ENCODE peak calls at places on chromosomes 1 and 21, in seven cellular contexts. One of them, this sample, is unnamed.

GRCh38 chr21:22993822-22994574 is 1995.8 kb downstream of the NCAM2 start:
- DNase-seq in spleen: no peak
- DNase-seq in adrenal gland: no peak
- DNase-seq in esophagus muscularis mucosa: no peak
- DNase-seq in GM12891: no peak
- DNase-seq in A549: no peak
- DNase-seq in esophagus squamous epithelium: no peak
- DNase-seq in this sample: no peak

GRCh38 chr1:104072915-104073371 is 323.2 kb downstream of the AMY1C start:
- DNase-seq in spleen: peak
- DNase-seq in adrenal gland: no peak
- DNase-seq in esophagus muscularis mucosa: no peak
- DNase-seq in GM12891: no peak
- DNase-seq in A549: no peak
- DNase-seq in esophagus squamous epithelium: no peak
- DNase-seq in this sample: peak

GRCh38 chr1:44835738-44836675 is 7.0 kb downstream of the PTCH2 start:
- DNase-seq in spleen: peak
- DNase-seq in adrenal gland: peak
- DNase-seq in esophagus muscularis mucosa: no peak
- DNase-seq in GM12891: peak
- DNase-seq in A549: peak
- DNase-seq in esophagus squamous epithelium: no peak
- DNase-seq in this sample: peak

GRCh38 chr1:54107131-54107530 is 45.7 kb downstream of the CDCP2 start:
- DNase-seq in spleen: no peak
- DNase-seq in adrenal gland: no peak
- DNase-seq in esophagus muscularis mucosa: no peak
- DNase-seq in GM12891: no peak
- DNase-seq in A549: no peak
- DNase-seq in esophagus squamous epithelium: no peak
- DNase-seq in this sample: peak

GRCh38 chr1:56404561-56405030 is 174.8 kb downstream of the PLPP3 start:
- DNase-seq in spleen: no peak
- DNase-seq in adrenal gland: peak
- DNase-seq in esophagus muscularis mucosa: no peak
- DNase-seq in GM12891: no peak
- DNase-seq in A549: no peak
- DNase-seq in esophagus squamous epithelium: no peak
- DNase-seq in this sample: no peak

GRCh38 chr1:89532866-89533265 is 8.2 kb downstream of the LRRC8B start:
- DNase-seq in spleen: no peak
- DNase-seq in adrenal gland: no peak
- DNase-seq in esophagus muscularis mucosa: no peak
- DNase-seq in GM12891: no peak
- DNase-seq in A549: no peak
- DNase-seq in esophagus squamous epithelium: no peak
- DNase-seq in this sample: no peak

GRCh38 chr1:44227211-44227610 is 13.9 kb downstream of the DMAP1 start:
- DNase-seq in spleen: no peak
- DNase-seq in adrenal gland: no peak
- DNase-seq in esophagus muscularis mucosa: no peak
- DNase-seq in GM12891: no peak
- DNase-seq in A549: peak
- DNase-seq in esophagus squamous epithelium: no peak
- DNase-seq in this sample: peak

GRCh38 chr1:115036814-115037535 is 7.3 kb downstream of the TSHB start:
- DNase-seq in spleen: no peak
- DNase-seq in adrenal gland: no peak
- DNase-seq in esophagus muscularis mucosa: no peak
- DNase-seq in GM12891: no peak
- DNase-seq in A549: no peak
- DNase-seq in esophagus squamous epithelium: no peak
- DNase-seq in this sample: peak

GRCh38 chr1:182141040-182141439 is 79.5 kb upstream of the ZNF648 start:
- DNase-seq in spleen: no peak
- DNase-seq in adrenal gland: no peak
- DNase-seq in esophagus muscularis mucosa: no peak
- DNase-seq in GM12891: no peak
- DNase-seq in A549: no peak
- DNase-seq in esophagus squamous epithelium: no peak
- DNase-seq in this sample: no peak

GRCh38 chr1:17377325-17377953 is 5.4 kb downstream of the PADI6 start:
- DNase-seq in spleen: no peak
- DNase-seq in adrenal gland: no peak
- DNase-seq in esophagus muscularis mucosa: no peak
- DNase-seq in GM12891: no peak
- DNase-seq in A549: no peak
- DNase-seq in esophagus squamous epithelium: no peak
- DNase-seq in this sample: no peak

GRCh38 chr1:50921029-50921428 is 39.0 kb downstream of the FAF1 start:
- DNase-seq in spleen: no peak
- DNase-seq in adrenal gland: no peak
- DNase-seq in esophagus muscularis mucosa: no peak
- DNase-seq in GM12891: no peak
- DNase-seq in A549: no peak
- DNase-seq in esophagus squamous epithelium: no peak
- DNase-seq in this sample: no peak

GRCh38 chr1:7046314-7046713 is 261.1 kb downstream of the CAMTA1 start:
- DNase-seq in spleen: no peak
- DNase-seq in adrenal gland: peak
- DNase-seq in esophagus muscularis mucosa: no peak
- DNase-seq in GM12891: no peak
- DNase-seq in A549: no peak
- DNase-seq in esophagus squamous epithelium: no peak
- DNase-seq in this sample: no peak

GRCh38 chr1:180948357-180948756 is 35.7 kb downstream of the KIAA1614 start:
- DNase-seq in spleen: no peak
- DNase-seq in adrenal gland: no peak
- DNase-seq in esophagus muscularis mucosa: no peak
- DNase-seq in GM12891: no peak
- DNase-seq in A549: no peak
- DNase-seq in esophagus squamous epithelium: no peak
- DNase-seq in this sample: no peak

GRCh38 chr21:33418686-33419085 is 15.5 kb downstream of the IFNGR2 start:
- DNase-seq in spleen: no peak
- DNase-seq in adrenal gland: peak
- DNase-seq in esophagus muscularis mucosa: no peak
- DNase-seq in GM12891: no peak
- DNase-seq in A549: no peak
- DNase-seq in esophagus squamous epithelium: no peak
- DNase-seq in this sample: no peak

GRCh38 chr1:161081519-161081918 is 7.8 kb downstream of the NECTIN4 start:
- DNase-seq in spleen: no peak
- DNase-seq in adrenal gland: no peak
- DNase-seq in esophagus muscularis mucosa: no peak
- DNase-seq in GM12891: no peak
- DNase-seq in A549: no peak
- DNase-seq in esophagus squamous epithelium: no peak
- DNase-seq in this sample: no peak

GRCh38 chr21:18228060-18228739 is 16.4 kb upstream of the CHODL start:
- DNase-seq in spleen: no peak
- DNase-seq in adrenal gland: no peak
- DNase-seq in esophagus muscularis mucosa: no peak
- DNase-seq in GM12891: no peak
- DNase-seq in A549: no peak
- DNase-seq in esophagus squamous epithelium: no peak
- DNase-seq in this sample: no peak

GRCh38 chr1:66283583-66284041 is 250.3 kb upstream of the SGIP1 start:
- DNase-seq in spleen: no peak
- DNase-seq in adrenal gland: no peak
- DNase-seq in esophagus muscularis mucosa: no peak
- DNase-seq in GM12891: no peak
- DNase-seq in A549: no peak
- DNase-seq in esophagus squamous epithelium: no peak
- DNase-seq in this sample: no peak

GRCh38 chr1:174794861-174795260 is 204.9 kb upstream of the CACYBP start:
- DNase-seq in spleen: no peak
- DNase-seq in adrenal gland: no peak
- DNase-seq in esophagus muscularis mucosa: no peak
- DNase-seq in GM12891: no peak
- DNase-seq in A549: no peak
- DNase-seq in esophagus squamous epithelium: no peak
- DNase-seq in this sample: no peak

GRCh38 chr21:38126677-38127271 is 130.0 kb upstream of the KCNJ15 start:
- DNase-seq in spleen: peak
- DNase-seq in adrenal gland: peak
- DNase-seq in esophagus muscularis mucosa: no peak
- DNase-seq in GM12891: peak
- DNase-seq in A549: peak
- DNase-seq in esophagus squamous epithelium: no peak
- DNase-seq in this sample: peak

GRCh38 chr1:93846151-93846928 is 32.7 kb downstream of the DNTTIP2 start:
- DNase-seq in spleen: peak
- DNase-seq in adrenal gland: peak
- DNase-seq in esophagus muscularis mucosa: peak
- DNase-seq in GM12891: peak
- DNase-seq in A549: peak
- DNase-seq in esophagus squamous epithelium: peak
- DNase-seq in this sample: peak
- TF ChIP-seq POLR2A in spleen: no peak
- TF ChIP-seq POLR2A in adrenal gland: peak
- TF ChIP-seq POLR2A in esophagus muscularis mucosa: peak
- TF ChIP-seq POLR2A in GM12891: no peak
- TF ChIP-seq POLR2A in A549: peak
- TF ChIP-seq POLR2A in esophagus squamous epithelium: peak
- TF ChIP-seq POLR2A in this sample: peak

GRCh38 chr1:16367258-16367967 is 371 bp downstream of the SZRD1 start:
- DNase-seq in spleen: no peak
- DNase-seq in adrenal gland: peak
- DNase-seq in esophagus muscularis mucosa: peak
- DNase-seq in GM12891: peak
- DNase-seq in A549: peak
- DNase-seq in esophagus squamous epithelium: peak
- DNase-seq in this sample: peak
- TF ChIP-seq POLR2A in spleen: peak
- TF ChIP-seq POLR2A in adrenal gland: peak
- TF ChIP-seq POLR2A in esophagus muscularis mucosa: peak
- TF ChIP-seq POLR2A in GM12891: peak
- TF ChIP-seq POLR2A in A549: peak
- TF ChIP-seq POLR2A in esophagus squamous epithelium: peak
- TF ChIP-seq POLR2A in this sample: peak

GRCh38 chr1:13901041-13901440 is 201.1 kb downstream of the PRDM2 start:
- DNase-seq in spleen: no peak
- DNase-seq in adrenal gland: peak
- DNase-seq in esophagus muscularis mucosa: no peak
- DNase-seq in GM12891: no peak
- DNase-seq in A549: no peak
- DNase-seq in esophagus squamous epithelium: no peak
- DNase-seq in this sample: no peak
- TF ChIP-seq POLR2A in spleen: no peak
- TF ChIP-seq POLR2A in adrenal gland: no peak
- TF ChIP-seq POLR2A in esophagus muscularis mucosa: no peak
- TF ChIP-seq POLR2A in GM12891: no peak
- TF ChIP-seq POLR2A in A549: no peak
- TF ChIP-seq POLR2A in esophagus squamous epithelium: no peak
- TF ChIP-seq POLR2A in this sample: no peak

GRCh38 chr1:32605711-32606424 is 44.5 kb downstream of the ZBTB8OS start:
- DNase-seq in spleen: no peak
- DNase-seq in adrenal gland: no peak
- DNase-seq in esophagus muscularis mucosa: no peak
- DNase-seq in GM12891: no peak
- DNase-seq in A549: no peak
- DNase-seq in esophagus squamous epithelium: no peak
- DNase-seq in this sample: no peak
- TF ChIP-seq POLR2A in spleen: no peak
- TF ChIP-seq POLR2A in adrenal gland: no peak
- TF ChIP-seq POLR2A in esophagus muscularis mucosa: no peak
- TF ChIP-seq POLR2A in GM12891: no peak
- TF ChIP-seq POLR2A in A549: no peak
- TF ChIP-seq POLR2A in esophagus squamous epithelium: no peak
- TF ChIP-seq POLR2A in this sample: no peak

This sample was measured in erythroblast.